ENCODE peak calls at places on chromosomes 13 and 19, in nine cellular contexts. One of them, this sample, is unnamed. For H3K9me3, the result is how much of the 10 kb centered on the place peaks cover.

GRCh38 chr19:15466851-15467733 is 2.7 kb upstream of the RASAL3 start:
- DNase-seq in neural progenitor cell: no peak
- DNase-seq in A549: no peak
- DNase-seq in uterus: no peak
- DNase-seq in esophagus squamous epithelium: no peak
- DNase-seq in Peyer's patch: no peak
- DNase-seq in psoas muscle: no peak
- DNase-seq in endodermal cell: no peak
- DNase-seq in cardiac muscle cell: no peak
- DNase-seq in this sample: no peak

GRCh38 chr19:49413348-49413747 is 9.9 kb downstream of the PTH2 start:
- DNase-seq in neural progenitor cell: peak
- DNase-seq in A549: no peak
- DNase-seq in uterus: no peak
- DNase-seq in esophagus squamous epithelium: no peak
- DNase-seq in Peyer's patch: no peak
- DNase-seq in psoas muscle: no peak
- DNase-seq in endodermal cell: no peak
- DNase-seq in cardiac muscle cell: no peak
- DNase-seq in this sample: no peak

GRCh38 chr19:574658-575526 is 2.5 kb downstream of the BSG start:
- DNase-seq in neural progenitor cell: peak
- DNase-seq in A549: no peak
- DNase-seq in uterus: no peak
- DNase-seq in esophagus squamous epithelium: no peak
- DNase-seq in Peyer's patch: no peak
- DNase-seq in psoas muscle: peak
- DNase-seq in endodermal cell: peak
- DNase-seq in cardiac muscle cell: peak
- DNase-seq in this sample: no peak

GRCh38 chr13:30063892-30064291 is 213.5 kb upstream of the UBL3 start:
- DNase-seq in neural progenitor cell: no peak
- DNase-seq in A549: no peak
- DNase-seq in uterus: no peak
- DNase-seq in esophagus squamous epithelium: no peak
- DNase-seq in Peyer's patch: no peak
- DNase-seq in psoas muscle: no peak
- DNase-seq in endodermal cell: no peak
- DNase-seq in cardiac muscle cell: no peak
- DNase-seq in this sample: no peak

GRCh38 chr19:30649934-30650614 is 277.9 kb downstream of the ZNF536 start:
- DNase-seq in neural progenitor cell: peak
- DNase-seq in A549: peak
- DNase-seq in uterus: no peak
- DNase-seq in esophagus squamous epithelium: no peak
- DNase-seq in Peyer's patch: no peak
- DNase-seq in psoas muscle: no peak
- DNase-seq in endodermal cell: peak
- DNase-seq in cardiac muscle cell: peak
- DNase-seq in this sample: no peak

GRCh38 chr13:36736119-36736726 is 62.4 kb downstream of the SERTM1 start:
- DNase-seq in neural progenitor cell: peak
- DNase-seq in A549: peak
- DNase-seq in uterus: peak
- DNase-seq in esophagus squamous epithelium: no peak
- DNase-seq in Peyer's patch: no peak
- DNase-seq in psoas muscle: no peak
- DNase-seq in endodermal cell: peak
- DNase-seq in cardiac muscle cell: peak
- DNase-seq in this sample: no peak

GRCh38 chr19:43467276-43467675 is 1.9 kb upstream of the LYPD3 start:
- DNase-seq in neural progenitor cell: no peak
- DNase-seq in A549: no peak
- DNase-seq in uterus: no peak
- DNase-seq in esophagus squamous epithelium: no peak
- DNase-seq in Peyer's patch: no peak
- DNase-seq in psoas muscle: no peak
- DNase-seq in endodermal cell: no peak
- DNase-seq in cardiac muscle cell: no peak
- DNase-seq in this sample: no peak

GRCh38 chr19:33429891-33430673 is 56.6 kb downstream of the CEBPG start:
- DNase-seq in neural progenitor cell: no peak
- DNase-seq in A549: no peak
- DNase-seq in uterus: peak
- DNase-seq in esophagus squamous epithelium: no peak
- DNase-seq in Peyer's patch: no peak
- DNase-seq in psoas muscle: no peak
- DNase-seq in endodermal cell: no peak
- DNase-seq in cardiac muscle cell: no peak
- DNase-seq in this sample: peak

GRCh38 chr19:54526972-54527371 is 24.3 kb downstream of the LAIR2 start:
- DNase-seq in neural progenitor cell: no peak
- DNase-seq in A549: no peak
- DNase-seq in uterus: no peak
- DNase-seq in esophagus squamous epithelium: no peak
- DNase-seq in Peyer's patch: no peak
- DNase-seq in psoas muscle: no peak
- DNase-seq in endodermal cell: no peak
- DNase-seq in cardiac muscle cell: no peak
- DNase-seq in this sample: no peak
- H3K9me3 ChIP-seq in neural progenitor cell: under half
- H3K9me3 ChIP-seq in A549: under half
- H3K9me3 ChIP-seq in uterus: under half
- H3K9me3 ChIP-seq in esophagus squamous epithelium: under half
- H3K9me3 ChIP-seq in Peyer's patch: under half
- H3K9me3 ChIP-seq in psoas muscle: under half
- H3K9me3 ChIP-seq in endodermal cell: half or more
- H3K9me3 ChIP-seq in cardiac muscle cell: under half
- H3K9me3 ChIP-seq in this sample: under half

DNA sequence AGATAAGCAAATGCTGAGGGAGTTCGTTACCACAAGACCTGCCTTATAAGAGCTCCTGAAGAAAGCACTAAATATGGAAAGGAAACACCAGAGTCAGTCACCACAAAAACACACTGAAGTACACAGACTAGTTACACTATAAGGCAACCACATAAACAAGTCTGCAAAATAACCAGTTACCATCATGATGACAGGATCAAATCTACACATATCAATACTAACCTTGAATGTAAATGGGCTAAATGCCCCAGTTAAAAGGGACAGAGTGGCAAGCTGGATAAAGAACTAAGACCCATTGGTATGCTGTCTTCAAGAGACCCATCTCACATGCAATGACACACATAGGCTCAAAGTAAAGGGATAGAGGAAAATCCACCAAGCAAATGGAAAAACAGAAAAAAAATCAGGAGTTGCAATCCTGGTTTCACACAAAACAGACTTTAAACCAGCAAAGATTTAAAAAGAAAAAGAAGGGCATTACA is 26.6 kb downstream of the CCDC122 start:
- DNase-seq in neural progenitor cell: no peak
- DNase-seq in A549: no peak
- DNase-seq in uterus: no peak
- DNase-seq in esophagus squamous epithelium: no peak
- DNase-seq in Peyer's patch: no peak
- DNase-seq in psoas muscle: no peak
- DNase-seq in endodermal cell: no peak
- DNase-seq in cardiac muscle cell: no peak
- DNase-seq in this sample: no peak
- H3K9me3 ChIP-seq in neural progenitor cell: under half
- H3K9me3 ChIP-seq in A549: under half
- H3K9me3 ChIP-seq in uterus: under half
- H3K9me3 ChIP-seq in esophagus squamous epithelium: under half
- H3K9me3 ChIP-seq in Peyer's patch: under half
- H3K9me3 ChIP-seq in psoas muscle: under half
- H3K9me3 ChIP-seq in endodermal cell: half or more
- H3K9me3 ChIP-seq in cardiac muscle cell: under half
- H3K9me3 ChIP-seq in this sample: under half

DNA sequence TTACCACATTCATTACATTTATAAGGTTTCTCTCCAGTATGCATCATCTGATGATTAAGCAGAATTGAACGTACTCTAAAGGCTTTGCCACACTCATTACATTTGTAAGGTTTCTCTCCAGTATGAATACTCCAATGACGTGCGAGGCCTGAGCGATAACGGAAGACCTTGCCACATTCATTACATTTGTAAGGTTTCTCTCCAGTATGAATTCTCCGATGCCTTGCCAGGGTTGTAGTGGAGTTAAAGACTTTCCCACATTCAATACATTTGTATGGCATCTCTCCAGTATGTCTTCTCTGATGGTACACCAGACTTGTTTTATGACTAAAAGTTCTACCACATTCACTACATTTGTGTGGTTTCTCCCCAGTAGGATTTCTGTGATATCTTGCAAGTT is 16.8 kb upstream of the ZNF432 start:
- DNase-seq in neural progenitor cell: no peak
- DNase-seq in A549: no peak
- DNase-seq in uterus: no peak
- DNase-seq in esophagus squamous epithelium: no peak
- DNase-seq in Peyer's patch: no peak
- DNase-seq in psoas muscle: no peak
- DNase-seq in endodermal cell: no peak
- DNase-seq in cardiac muscle cell: no peak
- DNase-seq in this sample: no peak
- H3K9me3 ChIP-seq in neural progenitor cell: under half
- H3K9me3 ChIP-seq in A549: half or more
- H3K9me3 ChIP-seq in uterus: under half
- H3K9me3 ChIP-seq in esophagus squamous epithelium: under half
- H3K9me3 ChIP-seq in Peyer's patch: under half
- H3K9me3 ChIP-seq in psoas muscle: half or more
- H3K9me3 ChIP-seq in endodermal cell: half or more
- H3K9me3 ChIP-seq in cardiac muscle cell: under half
- H3K9me3 ChIP-seq in this sample: half or more

DNA sequence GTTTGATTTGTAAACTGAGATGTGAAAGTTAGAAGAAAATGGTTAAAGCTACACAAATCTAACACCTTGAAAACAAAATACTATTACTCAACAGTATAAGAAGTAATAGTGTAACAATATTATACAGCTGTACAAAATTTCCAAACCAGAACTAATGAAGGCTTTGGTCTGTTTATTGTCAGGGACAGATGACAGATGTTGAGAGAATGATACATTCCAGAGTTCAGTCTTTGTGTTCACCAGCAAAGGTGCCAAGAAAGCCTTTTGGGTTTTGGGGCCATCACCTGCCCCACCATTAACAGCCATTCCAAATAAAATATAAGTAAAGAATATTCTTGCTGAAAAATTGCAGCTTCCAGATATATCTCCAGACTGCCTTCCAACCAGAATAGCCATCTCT is 439.3 kb downstream of the PCDH20 start:
- DNase-seq in neural progenitor cell: no peak
- DNase-seq in A549: no peak
- DNase-seq in uterus: no peak
- DNase-seq in esophagus squamous epithelium: no peak
- DNase-seq in Peyer's patch: no peak
- DNase-seq in psoas muscle: no peak
- DNase-seq in endodermal cell: no peak
- DNase-seq in cardiac muscle cell: peak
- DNase-seq in this sample: no peak
- H3K9me3 ChIP-seq in neural progenitor cell: under half
- H3K9me3 ChIP-seq in A549: under half
- H3K9me3 ChIP-seq in uterus: under half
- H3K9me3 ChIP-seq in esophagus squamous epithelium: under half
- H3K9me3 ChIP-seq in Peyer's patch: under half
- H3K9me3 ChIP-seq in psoas muscle: under half
- H3K9me3 ChIP-seq in endodermal cell: under half
- H3K9me3 ChIP-seq in cardiac muscle cell: under half
- H3K9me3 ChIP-seq in this sample: under half

DNA sequence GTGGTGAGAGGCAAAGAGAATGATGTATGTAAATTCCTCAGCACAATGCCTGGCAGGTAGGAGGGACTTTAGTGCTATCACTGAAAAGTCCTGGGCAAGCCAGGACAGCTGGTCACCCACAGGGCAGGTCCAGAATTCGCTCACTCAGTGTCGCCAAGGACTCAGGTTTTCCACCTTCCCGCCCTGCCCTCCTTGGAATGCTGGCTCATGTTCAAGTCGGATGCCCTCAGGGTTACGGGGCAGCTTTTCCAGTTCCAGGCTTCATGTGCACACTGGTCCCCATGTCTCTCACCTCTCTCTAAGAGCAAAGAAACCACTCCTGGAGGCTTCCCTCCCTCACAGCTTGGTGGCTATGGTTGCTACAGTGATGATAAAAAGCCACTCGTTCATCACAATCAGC is 24.8 kb upstream of the NAXD start:
- DNase-seq in neural progenitor cell: no peak
- DNase-seq in A549: no peak
- DNase-seq in uterus: no peak
- DNase-seq in esophagus squamous epithelium: no peak
- DNase-seq in Peyer's patch: no peak
- DNase-seq in psoas muscle: no peak
- DNase-seq in endodermal cell: peak
- DNase-seq in cardiac muscle cell: no peak
- DNase-seq in this sample: no peak
- H3K9me3 ChIP-seq in neural progenitor cell: under half
- H3K9me3 ChIP-seq in A549: under half
- H3K9me3 ChIP-seq in uterus: under half
- H3K9me3 ChIP-seq in esophagus squamous epithelium: under half
- H3K9me3 ChIP-seq in Peyer's patch: under half
- H3K9me3 ChIP-seq in psoas muscle: under half
- H3K9me3 ChIP-seq in endodermal cell: under half
- H3K9me3 ChIP-seq in cardiac muscle cell: under half
- H3K9me3 ChIP-seq in this sample: under half

GRCh38 chr19:51983361-51983760 is 3.3 kb downstream of the ZNF350 start:
- DNase-seq in neural progenitor cell: no peak
- DNase-seq in A549: no peak
- DNase-seq in uterus: no peak
- DNase-seq in esophagus squamous epithelium: no peak
- DNase-seq in Peyer's patch: no peak
- DNase-seq in psoas muscle: no peak
- DNase-seq in endodermal cell: no peak
- DNase-seq in cardiac muscle cell: no peak
- DNase-seq in this sample: no peak

DNA sequence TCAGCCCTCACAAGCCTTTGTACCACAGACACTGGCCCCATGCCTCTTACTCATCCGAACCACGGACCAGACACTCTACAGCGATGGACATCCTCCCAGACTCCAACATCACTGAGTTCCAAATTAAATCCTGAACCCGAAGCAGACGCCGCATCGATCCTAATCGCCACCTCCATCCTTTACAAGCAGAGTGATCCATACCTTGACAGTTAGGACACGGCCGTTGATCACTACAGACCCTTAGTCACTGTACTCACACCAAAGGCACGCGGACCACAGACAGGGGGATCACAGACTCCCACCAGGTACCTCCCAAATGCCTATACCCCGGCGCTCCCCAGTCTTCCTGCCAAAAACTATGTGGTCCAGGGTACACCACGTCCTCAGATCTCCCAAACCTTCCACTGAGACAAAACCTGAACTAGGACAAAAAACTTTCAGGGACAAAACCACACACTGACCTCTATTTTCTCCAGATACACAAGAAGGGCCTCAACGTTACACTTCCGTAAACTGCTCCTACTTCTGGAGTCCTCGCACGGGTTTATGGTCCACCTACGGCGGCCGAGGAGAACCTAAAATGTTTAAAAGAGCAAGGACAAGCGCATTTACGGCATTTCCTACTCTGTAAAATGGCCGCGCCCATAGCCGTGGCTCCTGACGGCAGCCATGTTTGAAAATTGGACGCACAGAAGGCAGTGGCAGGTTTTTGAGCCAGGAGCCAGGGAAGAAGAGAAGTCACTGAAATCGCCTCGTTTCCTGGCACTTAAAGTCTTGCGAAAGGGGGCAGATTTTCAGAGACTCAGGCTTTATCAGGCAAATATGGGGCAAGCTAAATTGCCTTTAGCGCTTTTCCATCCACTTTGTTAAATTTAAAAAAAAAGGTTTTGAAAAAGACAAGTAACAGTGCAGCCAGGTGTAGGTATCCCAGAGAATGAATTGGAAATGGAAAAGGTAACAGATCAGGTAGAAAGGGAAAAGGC is at the start of gene ZNF350:
- DNase-seq in neural progenitor cell: peak
- DNase-seq in A549: peak
- DNase-seq in uterus: peak
- DNase-seq in esophagus squamous epithelium: peak
- DNase-seq in Peyer's patch: peak
- DNase-seq in psoas muscle: peak
- DNase-seq in endodermal cell: peak
- DNase-seq in cardiac muscle cell: peak
- DNase-seq in this sample: peak
- H3K9me3 ChIP-seq in neural progenitor cell: under half
- H3K9me3 ChIP-seq in A549: half or more
- H3K9me3 ChIP-seq in uterus: under half
- H3K9me3 ChIP-seq in esophagus squamous epithelium: under half
- H3K9me3 ChIP-seq in Peyer's patch: under half
- H3K9me3 ChIP-seq in psoas muscle: half or more
- H3K9me3 ChIP-seq in endodermal cell: half or more
- H3K9me3 ChIP-seq in cardiac muscle cell: under half
- H3K9me3 ChIP-seq in this sample: under half